ENCODE peak calls at places on chromosome 17, in four cellular contexts. One of them, this sample, is unnamed.
A peak's percentile ranks its signal among the peaks of the same experiment; 100 is the strongest.

GRCh38 chr17:66353937-66354401 is 51.6 kb downstream of the PRKCA start:
- DNase-seq in cardiac fibroblast: peak; percentile 37
- DNase-seq in progenitor cell of endocrine pancreas: no peak
- DNase-seq in stimulated activated naive CD8-positive, alpha-beta T cell treated with anti-CD3 and anti-CD28 coated beads, Interleukin-15, Interleukin-2, amounts not matched to agents 100 U/mL and 50 U/mL, for 24 hours: no peak
- DNase-seq in this sample: no peak

GRCh38 chr17:17132746-17133145 is 73.4 kb downstream of the PLD6 start:
- DNase-seq in cardiac fibroblast: no peak
- DNase-seq in progenitor cell of endocrine pancreas: no peak
- DNase-seq in stimulated activated naive CD8-positive, alpha-beta T cell treated with anti-CD3 and anti-CD28 coated beads, Interleukin-15, Interleukin-2, amounts not matched to agents 100 U/mL and 50 U/mL, for 24 hours: no peak
- DNase-seq in this sample: no peak

GRCh38 chr17:46003907-46004748 is 5.1 kb downstream of the STH start:
- DNase-seq in cardiac fibroblast: peak; percentile 46
- DNase-seq in progenitor cell of endocrine pancreas: no peak
- DNase-seq in stimulated activated naive CD8-positive, alpha-beta T cell treated with anti-CD3 and anti-CD28 coated beads, Interleukin-15, Interleukin-2, amounts not matched to agents 100 U/mL and 50 U/mL, for 24 hours: no peak
- DNase-seq in this sample: no peak

GRCh38 chr17:652310-652709 is 62.3 kb downstream of the VPS53 start:
- DNase-seq in cardiac fibroblast: peak; percentile 71
- DNase-seq in progenitor cell of endocrine pancreas: no peak
- DNase-seq in stimulated activated naive CD8-positive, alpha-beta T cell treated with anti-CD3 and anti-CD28 coated beads, Interleukin-15, Interleukin-2, amounts not matched to agents 100 U/mL and 50 U/mL, for 24 hours: no peak
- DNase-seq in this sample: no peak

GRCh38 chr17:50469005-50469605 is 425 bp upstream of the CHAD start:
- DNase-seq in cardiac fibroblast: no peak
- DNase-seq in progenitor cell of endocrine pancreas: no peak
- DNase-seq in stimulated activated naive CD8-positive, alpha-beta T cell treated with anti-CD3 and anti-CD28 coated beads, Interleukin-15, Interleukin-2, amounts not matched to agents 100 U/mL and 50 U/mL, for 24 hours: no peak
- DNase-seq in this sample: no peak

GRCh38 chr17:76381633-76382304 is 2.6 kb upstream of the SPHK1 start:
- DNase-seq in cardiac fibroblast: peak; percentile 75
- DNase-seq in progenitor cell of endocrine pancreas: no peak
- DNase-seq in stimulated activated naive CD8-positive, alpha-beta T cell treated with anti-CD3 and anti-CD28 coated beads, Interleukin-15, Interleukin-2, amounts not matched to agents 100 U/mL and 50 U/mL, for 24 hours: no peak
- DNase-seq in this sample: no peak

GRCh38 chr17:33688771-33689170 is 395.7 kb upstream of the ASIC2 start:
- DNase-seq in cardiac fibroblast: no peak
- DNase-seq in progenitor cell of endocrine pancreas: no peak
- DNase-seq in stimulated activated naive CD8-positive, alpha-beta T cell treated with anti-CD3 and anti-CD28 coated beads, Interleukin-15, Interleukin-2, amounts not matched to agents 100 U/mL and 50 U/mL, for 24 hours: no peak
- DNase-seq in this sample: no peak

GRCh38 chr17:56979091-56979480 is 1.2 kb downstream of the SCPEP1 start:
- DNase-seq in cardiac fibroblast: no peak
- DNase-seq in progenitor cell of endocrine pancreas: no peak
- DNase-seq in stimulated activated naive CD8-positive, alpha-beta T cell treated with anti-CD3 and anti-CD28 coated beads, Interleukin-15, Interleukin-2, amounts not matched to agents 100 U/mL and 50 U/mL, for 24 hours: no peak
- DNase-seq in this sample: no peak

GRCh38 chr17:36544320-36545092 is at the start of gene GGNBP2:
- DNase-seq in cardiac fibroblast: peak; percentile 94
- DNase-seq in progenitor cell of endocrine pancreas: peak; percentile 83
- DNase-seq in stimulated activated naive CD8-positive, alpha-beta T cell treated with anti-CD3 and anti-CD28 coated beads, Interleukin-15, Interleukin-2, amounts not matched to agents 100 U/mL and 50 U/mL, for 24 hours: peak; percentile 96
- DNase-seq in this sample: peak; percentile 64

This sample was measured in pulmonary artery endothelial cell.